ENCODE peak calls at places on chromosomes 6 and 20, in ten cellular contexts. S is foreskin keratinocyte; J is fibroblast of lung; K is PC-9; R is endothelial cell; F is GM23338; G is GM06990; Z is GM12865; I is CD4-positive, alpha-beta T cell; L is H1. U is an unnamed sample.

GRCh38 chr20:45336530-45337366 is 11.5 kb downstream of the SDC4 start:
- DNase-seq in S (peak), J (peak), K (peak), R (no peak), F (no peak), G (no peak), Z (no peak), I (no peak), L (no peak), U (peak)

GRCh38 chr6:166862287-166862977 is 93.9 kb downstream of the RNASET2 start:
- DNase-seq in S (no peak), J (peak), K (no peak), R (peak), F (peak), G (no peak), Z (peak), I (peak), L (peak), U (no peak)

GRCh38 chr6:152089992-152090391 is 282.5 kb downstream of the ESR1 start:
- DNase-seq in S (peak), J (peak), K (no peak), R (no peak), F (no peak), G (no peak), Z (no peak), I (no peak), L (no peak), U (no peak)

GRCh38 chr20:47220161-47220582 is 136.3 kb downstream of the ZMYND8 start:
- DNase-seq in S (no peak), J (no peak), K (peak), R (peak), F (peak), G (no peak), Z (peak), I (peak), L (no peak), U (peak)

GRCh38 chr20:59518881-59519706 is 85.2 kb upstream of the PHACTR3 start:
- DNase-seq in S (peak), J (peak), K (peak), R (peak), F (peak), G (no peak), Z (peak), I (no peak), L (no peak), U (peak)

GRCh38 chr20:24542721-24543120 is 73.3 kb downstream of the SYNDIG1 start:
- DNase-seq in S (no peak), J (no peak), K (no peak), R (no peak), F (no peak), G (no peak), Z (no peak), I (no peak), L (no peak), U (no peak)

GRCh38 chr6:5936611-5937010 is 70.1 kb downstream of the NRN1 start:
- DNase-seq in S (no peak), J (peak), K (no peak), R (no peak), F (no peak), G (no peak), Z (no peak), I (no peak), L (no peak), U (no peak)

GRCh38 chr6:53326372-53327016 is 22.3 kb downstream of the ELOVL5 start:
- DNase-seq in S (peak), J (peak), K (peak), R (no peak), F (no peak), G (no peak), Z (no peak), I (no peak), L (no peak), U (no peak)

GRCh38 chr20:15336011-15336410 is 998.6 kb upstream of the FLRT3 start:
- DNase-seq in S (no peak), J (no peak), K (no peak), R (no peak), F (peak), G (no peak), Z (no peak), I (no peak), L (no peak), U (no peak)

GRCh38 chr6:170209354-170210025 is 81.4 kb downstream of the DLL1 start:
- DNase-seq in S (no peak), J (no peak), K (no peak), R (peak), F (no peak), G (no peak), Z (no peak), I (no peak), L (no peak), U (no peak)

GRCh38 chr6:113909224-113909856 is 52.2 kb downstream of the MARCKS start:
- DNase-seq in S (peak), J (peak), K (peak), R (peak), F (peak), G (no peak), Z (peak), I (no peak), L (peak), U (peak)

GRCh38 chr6:141744971-141745370 is 387.8 kb upstream of the GJE1 start:
- DNase-seq in S (no peak), J (peak), K (no peak), R (no peak), F (no peak), G (no peak), Z (no peak), I (no peak), L (no peak), U (no peak)

GRCh38 chr6:12033770-12034169 is 21.7 kb downstream of the HIVEP1 start:
- DNase-seq in S (peak), J (peak), K (peak), R (no peak), F (no peak), G (no peak), Z (no peak), I (no peak), L (no peak), U (no peak)

GRCh38 chr6:42879372-42880239 is at the start of gene RPL7L1:
- DNase-seq in S (peak), J (peak), K (peak), R (peak), F (peak), G (peak), Z (peak), I (peak), L (no peak), U (peak)

GRCh38 chr20:4150095-4150492 is 134.7 kb upstream of the RNF24 start:
- DNase-seq in S (no peak), J (peak), K (no peak), R (no peak), F (no peak), G (no peak), Z (no peak), I (no peak), L (no peak), U (no peak)

GRCh38 chr6:37491161-37491829 is 8.4 kb downstream of the CCDC167 start:
- DNase-seq in S (no peak), J (no peak), K (no peak), R (no peak), F (no peak), G (no peak), Z (no peak), I (no peak), L (no peak), U (no peak)

GRCh38 chr6:37490466-37491015 is 9.2 kb downstream of the CCDC167 start:
- DNase-seq in S (no peak), J (no peak), K (no peak), R (no peak), F (no peak), G (no peak), Z (no peak), I (no peak), L (no peak), U (no peak)

GRCh38 chr6:37488464-37488863 is 11.2 kb downstream of the CCDC167 start:
- DNase-seq in S (no peak), J (no peak), K (no peak), R (no peak), F (no peak), G (no peak), Z (no peak), I (no peak), L (no peak), U (no peak)

GRCh38 chr6:37487891-37488290 is 11.8 kb downstream of the CCDC167 start:
- DNase-seq in S (no peak), J (no peak), K (no peak), R (no peak), F (no peak), G (no peak), Z (no peak), I (no peak), L (no peak), U (no peak)

GRCh38 chr6:37489697-37490336 is 9.9 kb downstream of the CCDC167 start:
- DNase-seq in S (no peak), J (no peak), K (no peak), R (no peak), F (no peak), G (no peak), Z (peak), I (no peak), L (no peak), U (peak)
- TF ChIP-seq CTCF in S (peak), J (no peak), K (no peak), R (no peak), F (peak), G (peak), Z (peak), I (peak), L (no peak), U (peak)

GRCh38 chr20:50788045-50788867 is 6.6 kb upstream of the BCAS4 start:
- DNase-seq in S (peak), J (peak), K (peak), R (no peak), F (no peak), G (no peak), Z (no peak), I (no peak), L (no peak), U (peak)
- TF ChIP-seq CTCF in S (peak), J (peak), K (peak), R (no peak), F (peak), G (no peak), Z (no peak), I (no peak), L (peak), U (peak)

DNA sequence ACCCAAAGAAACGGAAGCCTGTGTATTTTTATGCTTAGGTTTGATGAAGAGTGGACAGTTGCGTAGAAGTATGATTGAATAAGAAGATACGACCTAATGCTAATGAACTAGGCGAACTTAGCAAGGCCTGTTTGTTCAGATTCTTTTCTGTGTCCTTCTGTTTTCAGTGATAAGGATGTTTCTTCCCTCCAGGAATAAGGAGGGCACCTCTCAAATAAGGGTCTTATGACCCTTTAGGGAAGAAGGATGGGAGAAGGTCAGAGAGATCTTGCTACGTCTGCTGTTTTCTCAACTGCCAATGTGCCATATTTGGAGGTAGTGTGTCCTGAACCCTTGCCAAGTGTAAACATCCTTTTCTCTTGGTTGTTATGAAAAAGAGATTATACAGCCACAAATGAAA is 524.8 kb downstream of the UTRN start:
- DNase-seq in S (no peak), J (no peak), K (no peak), R (no peak), F (no peak), G (no peak), Z (no peak), I (no peak), L (no peak), U (no peak)
- TF ChIP-seq CTCF in S (no peak), J (no peak), K (no peak), R (no peak), F (no peak), G (no peak), Z (no peak), I (no peak), L (no peak), U (no peak)

GRCh38 chr20:37519508-37520416 is 1.3 kb upstream of the NNAT start:
- DNase-seq in S (no peak), J (no peak), K (no peak), R (peak), F (peak), G (no peak), Z (no peak), I (no peak), L (no peak), U (peak)
- TF ChIP-seq CTCF in S (peak), J (no peak), K (no peak), R (no peak), F (no peak), G (no peak), Z (no peak), I (no peak), L (no peak), U (peak)

DNA sequence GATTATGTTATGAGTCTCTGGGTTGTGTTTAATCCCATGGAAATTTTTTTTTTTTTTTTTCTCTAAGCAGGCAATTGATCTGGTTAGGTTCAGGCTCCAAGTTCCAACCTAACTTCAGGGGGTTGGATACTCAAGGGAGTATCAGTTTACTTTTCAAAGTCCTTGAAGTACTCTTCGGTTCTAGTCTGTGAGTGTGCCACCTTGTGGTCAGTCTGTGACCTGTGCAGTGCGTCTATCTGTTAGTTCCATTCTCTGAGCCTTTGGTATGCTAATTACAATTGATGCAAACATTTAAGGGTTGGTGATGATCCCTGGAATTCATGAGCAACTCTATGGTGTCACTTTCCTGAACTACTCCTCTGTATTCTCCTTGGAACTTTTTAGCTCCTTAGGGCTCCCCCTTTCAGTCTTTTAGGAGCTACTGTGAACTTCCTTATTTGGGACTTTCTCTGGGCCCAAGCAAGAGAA is 342.0 kb downstream of the SOX4 start:
- DNase-seq in S (no peak), J (peak), K (peak), R (no peak), F (peak), G (no peak), Z (peak), I (no peak), L (peak), U (peak)
- TF ChIP-seq CTCF in S (peak), J (peak), K (peak), R (peak), F (peak), G (peak), Z (peak), I (no peak), L (peak), U (peak)

DNA sequence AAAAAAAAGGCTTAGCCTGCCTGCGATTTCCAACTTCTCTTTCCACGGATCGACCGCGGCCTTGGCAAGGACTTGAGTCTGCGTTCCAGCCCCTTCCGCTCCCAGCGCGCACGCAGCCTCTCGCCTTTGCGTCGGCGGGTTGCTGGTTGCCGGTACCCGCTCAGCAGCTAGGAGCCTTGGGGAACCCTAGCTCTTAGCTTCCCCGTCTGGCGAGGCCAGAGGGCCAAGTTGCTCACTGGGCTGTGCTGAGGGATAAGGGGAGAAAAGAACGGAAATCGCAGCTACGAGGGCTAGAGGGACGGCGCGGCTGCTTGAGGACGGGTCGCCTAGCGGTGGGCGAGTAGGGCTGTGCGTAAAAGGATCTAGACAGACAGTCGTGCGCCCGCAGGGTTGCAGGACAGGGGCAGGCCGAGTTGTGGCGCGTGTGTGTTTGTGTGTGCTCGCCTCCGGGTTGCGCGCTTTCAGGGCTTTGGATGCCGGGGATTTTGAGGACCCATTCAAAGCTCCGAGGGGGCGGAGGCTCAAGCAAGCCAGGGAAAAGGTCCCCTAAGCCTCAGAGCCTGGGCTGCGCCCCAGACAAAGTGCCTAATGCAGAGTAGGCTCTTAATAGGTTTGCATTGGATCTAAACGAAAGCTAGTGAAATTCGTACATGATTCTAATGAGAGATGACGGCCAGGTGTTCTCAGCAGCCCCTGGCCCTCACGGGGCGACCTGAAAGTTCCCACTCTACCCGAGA is 40.5 kb upstream of the OSTM1 start:
- DNase-seq in S (no peak), J (peak), K (peak), R (peak), F (peak), G (peak), Z (no peak), I (no peak), L (no peak), U (no peak)
- TF ChIP-seq CTCF in S (no peak), J (no peak), K (no peak), R (peak), F (peak), G (peak), Z (no peak), I (no peak), L (peak), U (no peak)

DNA sequence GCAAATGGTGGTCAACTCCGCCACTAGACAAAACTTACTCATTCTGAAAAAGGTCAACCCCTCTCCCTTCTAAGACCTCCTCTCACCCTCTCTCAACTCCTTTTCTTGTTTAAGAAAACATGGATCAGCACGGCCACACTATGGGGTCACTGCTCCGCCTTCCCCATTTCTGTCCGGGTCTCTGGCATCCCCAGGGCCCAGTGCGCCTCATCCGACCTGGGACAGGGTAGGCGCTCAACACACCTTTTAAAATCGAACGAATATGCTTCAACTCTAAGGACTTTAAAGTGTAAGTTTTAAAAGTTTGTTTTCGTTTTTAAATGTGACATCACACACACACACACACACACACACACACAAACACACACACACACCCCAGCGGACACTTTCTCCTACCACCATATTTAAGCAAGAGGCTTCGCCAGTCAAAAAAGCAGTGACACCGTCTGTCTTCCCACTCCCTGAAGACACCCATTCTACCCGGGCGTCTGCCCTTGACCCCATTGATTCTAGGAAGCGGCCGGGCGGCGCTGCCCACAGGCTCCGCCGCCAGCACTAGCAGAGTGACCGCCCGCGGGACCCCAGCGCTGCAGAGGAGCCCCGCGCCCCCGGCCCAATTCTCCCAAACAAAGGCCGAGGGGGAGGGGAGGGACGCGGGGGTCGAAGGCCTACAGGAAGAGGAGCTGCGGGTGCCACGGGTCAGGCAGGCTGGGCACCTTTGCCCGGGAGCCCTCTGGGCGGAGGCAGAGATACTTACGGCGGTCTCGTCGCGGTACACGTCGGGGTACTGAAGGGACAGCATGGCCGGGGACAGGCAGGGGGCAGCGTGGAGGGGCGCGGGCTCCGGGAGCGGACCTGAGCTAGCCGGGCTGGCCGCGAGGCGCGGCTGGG is 547 bp downstream of the PREP start:
- DNase-seq in S (peak), J (peak), K (no peak), R (peak), F (peak), G (no peak), Z (peak), I (peak), L (no peak), U (peak)
- TF ChIP-seq CTCF in S (no peak), J (no peak), K (peak), R (no peak), F (no peak), G (no peak), Z (no peak), I (no peak), L (no peak), U (peak)

GRCh38 chr20:19588731-19589130 is 169.3 kb upstream of the RIN2 start:
- DNase-seq in S (no peak), J (no peak), K (no peak), R (no peak), F (no peak), G (no peak), Z (no peak), I (no peak), L (no peak), U (peak)
- TF ChIP-seq CTCF in S (no peak), J (no peak), K (no peak), R (no peak), F (no peak), G (no peak), Z (no peak), I (no peak), L (no peak), U (peak)

DNA sequence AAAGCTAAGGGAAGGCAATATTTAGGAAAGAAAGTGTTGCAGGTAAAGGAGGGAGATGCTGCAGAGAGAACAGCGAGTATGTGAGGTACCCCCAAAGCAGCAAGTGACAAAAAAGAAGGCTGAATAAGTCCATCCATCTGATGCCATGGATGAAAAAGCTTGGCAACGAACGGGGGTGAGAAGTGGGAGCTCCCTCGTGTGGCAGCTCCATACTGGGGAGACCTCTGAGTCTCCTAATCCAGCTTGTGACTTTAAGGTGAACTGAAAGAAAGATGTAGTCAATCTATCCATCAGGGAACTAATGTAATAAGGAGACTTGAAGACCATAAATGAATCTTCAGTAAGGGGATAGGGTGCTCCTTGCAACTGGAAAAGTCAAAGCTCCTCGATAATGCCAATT is 156.6 kb downstream of the OTOR start:
- DNase-seq in S (no peak), J (no peak), K (no peak), R (no peak), F (peak), G (no peak), Z (no peak), I (no peak), L (no peak), U (no peak)
- TF ChIP-seq CTCF in S (no peak), J (no peak), K (no peak), R (no peak), F (peak), G (peak), Z (no peak), I (no peak), L (no peak), U (peak)

GRCh38 chr20:54219751-54220426 is 12.0 kb downstream of the PFDN4 start:
- DNase-seq in S (no peak), J (peak), K (peak), R (no peak), F (peak), G (no peak), Z (no peak), I (no peak), L (no peak), U (peak)
- TF ChIP-seq CTCF in S (peak), J (peak), K (peak), R (peak), F (peak), G (peak), Z (peak), I (peak), L (peak), U (peak)

U was measured in HepG2.